ENCODE peak calls at places on chromosomes 5 and 9, in eight cellular contexts. T is epithelial cell of proximal tubule; U is heart right ventricle; R is type B pancreatic cell; V is vagina; P is glutamatergic neuron; X is activated CD4-positive, alpha-beta T cell treated with anti-CD3 and anti-CD28 coated beads, Interleukin-2, amount 50 U/mL, for 1 hour; F is RWPE1. B is an unnamed sample.

GRCh38 chr5:164153469-164154172 is 648.2 kb downstream of the MAT2B start:
- DNase-seq in T (no peak), P (no peak), X (no peak), U (no peak), V (no peak), R (no peak), F (no peak), B (no peak)

GRCh38 chr9:131982683-131983239 is 96.9 kb downstream of the MED27 start:
- DNase-seq in V (no peak), X (no peak), F (no peak), P (no peak), R (no peak), T (no peak), U (no peak), B (peak)

GRCh38 chr9:108478871-108479332 is 376.9 kb downstream of the ACTL7B start:
- DNase-seq in P (no peak), V (no peak), F (peak), U (no peak), X (no peak), T (no peak), R (no peak), B (peak)

GRCh38 chr9:131407717-131408195 is 13.9 kb downstream of the PRRC2B start:
- DNase-seq in R (no peak), F (peak), T (no peak), U (peak), X (peak), P (no peak), V (no peak), B (no peak)

GRCh38 chr9:110048976-110049698 is 158.8 kb downstream of the C9orf152 start:
- DNase-seq in P (peak), X (peak), F (peak), V (no peak), R (peak), U (peak), T (no peak), B (no peak)

GRCh38 chr5:154087260-154087659 is 48.5 kb downstream of the MFAP3 start:
- DNase-seq in F (no peak), T (peak), U (no peak), X (no peak), V (no peak), P (no peak), R (no peak), B (no peak)

GRCh38 chr5:67581203-67581602 is 384.6 kb upstream of the CD180 start:
- DNase-seq in U (no peak), V (no peak), T (peak), R (no peak), P (peak), X (no peak), F (peak), B (peak)

GRCh38 chr9:2465921-2466460 is 155.6 kb upstream of the VLDLR start:
- DNase-seq in U (no peak), T (peak), P (no peak), V (no peak), R (no peak), X (no peak), F (peak), B (no peak)

GRCh38 chr9:134987906-134988700 is 70.4 kb upstream of the FCN1 start:
- DNase-seq in P (no peak), T (no peak), R (no peak), X (no peak), F (no peak), U (no peak), V (no peak), B (no peak)

GRCh38 chr5:167903243-167903642 is 388.2 kb upstream of the WWC1 start:
- DNase-seq in X (no peak), V (no peak), R (no peak), U (no peak), F (no peak), T (no peak), P (no peak), B (no peak)

GRCh38 chr5:111308951-111309350 is 84.8 kb downstream of the CAMK4 start:
- DNase-seq in R (no peak), P (no peak), T (no peak), U (no peak), V (no peak), X (no peak), F (no peak), B (no peak)

GRCh38 chr9:21082671-21083070 is 4.9 kb upstream of the IFNB1 start:
- DNase-seq in T (no peak), P (no peak), F (no peak), V (no peak), X (no peak), R (no peak), U (no peak), B (no peak)

GRCh38 chr5:166379515-166379914 is 1911.9 kb upstream of the WWC1 start:
- DNase-seq in U (no peak), V (no peak), R (no peak), X (no peak), F (no peak), P (no peak), T (no peak), B (no peak)

GRCh38 chr9:18675345-18675744 is 201.4 kb downstream of the ADAMTSL1 start:
- DNase-seq in F (no peak), U (no peak), X (no peak), R (no peak), P (no peak), T (no peak), V (no peak), B (no peak)

GRCh38 chr5:163915481-163915961 is 410.1 kb downstream of the MAT2B start:
- DNase-seq in P (no peak), F (no peak), V (no peak), X (no peak), T (no peak), U (no peak), R (no peak), B (no peak)

GRCh38 chr9:2087500-2088313 is 72.6 kb downstream of the SMARCA2 start:
- DNase-seq in T (peak), R (no peak), P (no peak), F (peak), U (no peak), V (no peak), X (no peak), B (no peak)

GRCh38 chr9:74528207-74528606 is 31.1 kb downstream of the RORB start:
- DNase-seq in P (no peak), T (no peak), U (no peak), R (no peak), X (no peak), V (no peak), F (no peak), B (no peak)

GRCh38 chr5:179257190-179257741 is 88.0 kb downstream of the ADAMTS2 start:
- DNase-seq in V (no peak), P (no peak), X (no peak), F (no peak), U (no peak), R (peak), T (no peak), B (no peak)

GRCh38 chr9:81686614-81687520 is 2.5 kb downstream of the TLE1 start:
- DNase-seq in X (peak), R (peak), F (peak), U (peak), V (no peak), P (peak), T (no peak), B (peak)

GRCh38 chr5:115124741-115125140 is 45.0 kb downstream of the TRIM36 start:
- DNase-seq in T (no peak), R (no peak), X (no peak), V (no peak), P (no peak), F (no peak), U (no peak), B (no peak)

GRCh38 chr5:68406344-68406743 is 190.8 kb downstream of the PIK3R1 start:
- DNase-seq in F (no peak), U (no peak), X (no peak), V (no peak), P (no peak), T (no peak), R (no peak), B (no peak)

GRCh38 chr9:127137640-127138360 is 15.4 kb upstream of the ANGPTL2 start:
- DNase-seq in T (no peak), U (no peak), F (no peak), V (no peak), R (no peak), P (no peak), X (no peak), B (no peak)

GRCh38 chr5:116573279-116573616 is 1.4 kb downstream of the SEMA6A start:
- DNase-seq in T (no peak), V (no peak), P (peak), F (no peak), X (no peak), U (peak), R (no peak), B (no peak)

GRCh38 chr9:126301985-126302603 is 24.5 kb upstream of the MVB12B start:
- DNase-seq in R (no peak), U (no peak), X (peak), F (peak), P (peak), T (no peak), V (peak), B (no peak)

GRCh38 chr9:128276574-128277270 is 646 bp downstream of the SWI5 start:
- DNase-seq in U (peak), P (no peak), F (peak), T (no peak), X (no peak), V (no peak), R (no peak), B (no peak)

GRCh38 chr5:585962-586628 is 26.0 kb upstream of the CEP72 start:
- DNase-seq in R (no peak), F (no peak), P (no peak), X (no peak), T (no peak), V (no peak), U (no peak), B (no peak)

GRCh38 chr5:158414333-158414762 is 555.4 kb upstream of the CLINT1 start:
- DNase-seq in R (no peak), U (no peak), P (no peak), T (no peak), V (no peak), F (no peak), X (no peak), B (no peak)

GRCh38 chr9:12813960-12814876 is 39.4 kb downstream of the LURAP1L start:
- DNase-seq in X (no peak), P (no peak), F (peak), R (no peak), T (peak), V (no peak), U (peak), B (peak)

GRCh38 chr5:61626639-61627282 is 294.7 kb downstream of the ZSWIM6 start:
- DNase-seq in U (no peak), P (no peak), R (no peak), F (no peak), X (no peak), T (no peak), V (no peak), B (no peak)

GRCh38 chr5:1747079-1747802 is 52.4 kb downstream of the MRPL36 start:
- DNase-seq in V (no peak), X (no peak), P (peak), T (no peak), R (peak), U (no peak), F (no peak), B (no peak)

GRCh38 chr5:154801083-154801482 is 45.9 kb downstream of the LARP1 start:
- DNase-seq in F (no peak), X (no peak), T (no peak), V (no peak), U (no peak), R (no peak), P (no peak), B (no peak)

GRCh38 chr5:154575869-154576806 is 98.1 kb upstream of the HAND1 start:
- DNase-seq in X (no peak), F (no peak), R (no peak), P (no peak), T (no peak), V (no peak), U (no peak), B (no peak)

GRCh38 chr5:155025890-155026289 is 12.3 kb downstream of the KIF4B start:
- DNase-seq in V (no peak), T (no peak), X (no peak), P (no peak), U (no peak), R (no peak), F (no peak), B (no peak)

GRCh38 chr9:137031904-137032639 is at the start of gene FUT7:
- DNase-seq in U (no peak), T (no peak), P (no peak), F (no peak), V (no peak), R (no peak), X (no peak), B (no peak)

GRCh38 chr9:130927995-130928900 is 10.8 kb downstream of the FIBCD1 start:
- DNase-seq in V (no peak), R (no peak), T (peak), U (peak), F (peak), X (no peak), P (no peak), B (peak)

GRCh38 chr5:175202461-175203065 is 241.4 kb downstream of the DRD1 start:
- DNase-seq in V (no peak), F (peak), U (no peak), T (peak), P (no peak), R (no peak), X (no peak), B (peak)

GRCh38 chr5:98398465-98398864 is 375.0 kb upstream of the RGMB start:
- DNase-seq in P (no peak), T (no peak), V (no peak), X (no peak), F (no peak), U (no peak), R (no peak), B (no peak)

GRCh38 chr9:110142868-110143866 is 64.8 kb downstream of the C9orf152 start:
- DNase-seq in T (no peak), P (no peak), X (no peak), F (no peak), R (no peak), V (no peak), U (no peak), B (no peak)